ENCODE peak calls at places on chromosomes 12 and 14, in four cellular contexts. V is IMR-90, K is neuronal stem cell, M is mesenchymal stem cell. B is an unnamed sample.
A peak's percentile ranks its signal among the peaks of the same experiment; 100 is the strongest.

GRCh38 chr12:108117163-108117849 is 11.8 kb upstream of the WSCD2 start:
- DNase-seq in V (no peak), M (no peak), K (no peak), B (peak; percentile 75)

GRCh38 chr12:76643438-76643837 is 83.9 kb upstream of the OSBPL8 start:
- DNase-seq in K (no peak), M (peak; percentile 60), V (peak; percentile 80), B (no peak)

GRCh38 chr12:62671321-62671720 is 204.7 kb downstream of the MON2 start:
- DNase-seq in M (no peak), K (no peak), V (no peak), B (no peak)

GRCh38 chr14:97618917-97619690 is 821.9 kb downstream of the VRK1 start:
- DNase-seq in K (no peak), M (no peak), V (no peak), B (no peak)

GRCh38 chr14:50808053-50808452 is 22.9 kb downstream of the NIN start:
- DNase-seq in M (no peak), V (no peak), K (no peak), B (no peak)

GRCh38 chr12:91804533-91804932 is 341.1 kb downstream of the BTG1 start:
- DNase-seq in M (no peak), V (peak; percentile 18), K (no peak), B (peak; percentile 6)

GRCh38 chr14:51283402-51283825 is 43.4 kb downstream of the TMX1 start:
- DNase-seq in M (peak; percentile 91), K (peak; percentile 60), V (peak; percentile 93), B (peak; percentile 89)

GRCh38 chr12:119989619-119990381 is 764 bp downstream of the BICDL1 start:
- DNase-seq in V (peak; percentile 64), K (peak; percentile 84), M (peak; percentile 72), B (peak; percentile 83)

GRCh38 chr12:105334001-105334400 is 3.5 kb downstream of the C12orf75 start:
- DNase-seq in M (peak; percentile 86), V (peak; percentile 88), K (no peak), B (no peak)

GRCh38 chr12:108099778-108100177 is 29.3 kb upstream of the WSCD2 start:
- DNase-seq in K (no peak), M (no peak), V (no peak), B (no peak)

GRCh38 chr12:27814411-27814810 is 34.4 kb upstream of the MANSC4 start:
- DNase-seq in V (no peak), K (no peak), M (no peak), B (no peak)

GRCh38 chr14:104093366-104094055 is 8.0 kb downstream of the ASPG start:
- DNase-seq in M (no peak), V (no peak), K (no peak), B (no peak)

DNA sequence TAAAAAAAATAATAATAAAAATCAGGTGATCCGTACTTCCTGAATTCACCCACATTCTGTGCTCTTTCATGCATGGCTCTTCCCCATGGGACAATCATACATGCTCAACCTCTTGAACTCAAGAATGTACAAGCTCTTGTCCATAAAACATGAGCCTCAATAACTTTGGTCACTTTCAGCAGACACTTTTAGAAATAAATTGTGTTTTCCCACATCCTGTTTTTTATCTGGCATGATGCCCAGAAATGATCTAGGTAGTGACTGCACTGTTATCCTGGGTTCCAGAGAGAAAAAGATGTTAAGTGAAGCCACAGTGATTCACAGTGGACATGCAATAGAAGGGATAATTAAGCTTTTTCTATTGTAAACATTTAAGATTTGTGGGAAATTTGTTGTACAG is 537.6 kb upstream of the TMEM132C start:
- DNase-seq in V (no peak), K (no peak), M (no peak), B (no peak)
- H3K27ac ChIP-seq in V (no peak overlapping the region), K (no peak overlapping the region), M (no peak overlapping the region), B (no peak overlapping the region)

GRCh38 chr14:77097006-77097688 is 911 bp upstream of the CIPC start:
- DNase-seq in V (peak; percentile 28), M (no peak), K (no peak), B (peak; percentile 40)

GRCh38 chr14:77100961-77101360 is 2.9 kb downstream of the CIPC start:
- DNase-seq in V (peak; percentile 27), K (no peak), M (no peak), B (no peak)

GRCh38 chr14:77099425-77100167 is 1.5 kb downstream of the CIPC start:
- DNase-seq in V (peak; percentile 78), M (peak; percentile 47), K (no peak), B (peak; percentile 50)

GRCh38 chr14:77098470-77099353 is 654 bp downstream of the CIPC start:
- DNase-seq in V (no peak), M (no peak), K (no peak), B (no peak)

DNA sequence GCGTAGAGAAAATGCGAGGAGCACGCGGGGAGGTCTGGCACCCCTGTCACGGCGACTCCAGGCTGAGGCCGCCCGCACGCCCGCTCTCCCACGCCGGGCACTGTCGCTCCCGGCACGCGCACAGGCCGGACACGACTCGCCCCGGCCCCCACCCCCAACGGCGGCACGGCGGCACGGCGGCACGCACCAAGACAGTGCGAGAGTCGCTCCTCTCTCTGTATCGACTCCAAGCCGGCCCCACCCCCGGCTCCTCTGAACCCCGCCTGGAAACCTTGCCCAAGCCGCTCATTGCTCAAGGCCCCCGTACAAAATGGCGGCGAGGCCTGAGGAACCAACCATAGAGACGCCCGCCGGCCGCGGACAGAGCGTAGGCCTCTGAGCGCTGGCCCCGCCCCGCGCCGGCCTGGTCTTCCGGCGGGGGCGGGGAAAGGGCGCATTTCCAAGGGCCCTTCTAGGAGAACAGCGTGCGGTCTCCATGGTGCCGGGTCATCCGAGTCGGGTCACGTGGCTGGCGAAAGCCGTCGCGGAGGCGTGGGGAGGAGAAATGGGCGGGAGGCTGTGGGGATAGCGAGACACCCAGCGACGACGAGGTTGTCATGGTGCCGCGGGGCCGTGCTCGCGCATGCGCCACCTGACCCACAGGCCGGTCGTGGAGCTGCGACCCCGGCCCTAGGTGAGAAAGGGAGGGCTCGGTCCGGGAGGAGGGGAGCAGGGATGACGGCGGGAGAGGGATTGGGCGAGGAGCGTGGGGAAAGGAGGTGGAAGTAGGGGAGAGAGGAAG is at the start of gene CIPC:
- DNase-seq in M (peak; percentile 99), K (peak; percentile 100), V (peak; percentile 98), B (peak; percentile 100)
- H3K23ac ChIP-seq in M (no peak within 1 kb of the TSS), K (peak within 1 kb of the TSS; percentile 94), V (peak within 1 kb of the TSS; percentile 97), B (peak within 1 kb of the TSS; percentile 92)

GRCh38 chr14:75184039-75184438 is 7.6 kb upstream of the TMED10 start:
- DNase-seq in M (no peak), K (no peak), V (no peak), B (no peak)

GRCh38 chr14:75183225-75183624 is 6.8 kb upstream of the TMED10 start:
- DNase-seq in K (no peak), V (no peak), M (no peak), B (no peak)

GRCh38 chr14:75185251-75186040 is 9.0 kb upstream of the TMED10 start:
- DNase-seq in K (no peak), M (no peak), V (no peak), B (no peak)

GRCh38 chr14:75182820-75183219 is 6.4 kb upstream of the TMED10 start:
- DNase-seq in V (peak; percentile 71), M (peak; percentile 71), K (no peak), B (no peak)

DNA sequence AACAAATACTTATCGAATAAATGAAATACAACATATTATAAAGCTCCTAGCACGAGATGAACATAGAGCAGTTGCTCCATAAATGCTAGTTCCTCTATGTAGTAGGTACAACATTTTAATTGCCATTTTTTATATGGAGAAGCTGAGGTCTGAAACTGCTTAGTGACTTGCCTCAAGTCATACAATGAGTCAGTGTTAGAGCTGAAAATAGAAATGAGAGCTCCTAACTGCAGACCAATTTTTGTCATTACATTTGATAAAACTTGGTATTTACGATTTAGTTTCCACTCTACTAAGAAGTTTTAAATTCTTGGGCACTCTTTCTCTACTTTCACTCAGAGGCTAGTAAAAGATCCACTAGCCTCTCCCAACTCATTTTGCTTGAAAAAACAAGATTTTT is 8.0 kb upstream of the TMED10 start:
- DNase-seq in K (no peak), V (peak; percentile 57), M (peak; percentile 48), B (no peak)
- H3K4me3 ChIP-seq in K (no peak overlapping the region), V (no peak overlapping the region), M (no peak overlapping the region), B (no peak overlapping the region)

DNA sequence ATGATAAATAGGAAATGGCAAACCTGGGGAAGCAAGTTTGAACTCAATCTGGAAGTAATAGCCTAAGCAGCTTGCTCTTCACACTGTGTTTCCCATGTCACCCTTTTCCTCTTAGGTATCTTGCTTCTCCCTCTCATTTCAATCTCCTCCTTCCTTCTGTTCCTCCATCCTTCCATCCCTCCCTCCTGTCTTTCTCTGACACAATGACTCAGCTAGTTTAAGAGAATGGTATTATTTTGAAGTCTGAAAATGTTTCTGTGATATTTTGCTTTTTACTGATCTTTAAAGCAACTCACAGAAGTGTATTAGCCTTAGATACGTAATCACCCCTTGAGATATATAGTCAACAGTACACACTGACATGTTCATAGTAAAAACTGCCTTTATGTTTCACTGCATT is 55.9 kb upstream of the FGD4 start:
- DNase-seq in V (no peak), K (no peak), M (no peak), B (no peak)
- H3K27ac ChIP-seq in V (no peak overlapping the region), K (no peak overlapping the region), M (no peak overlapping the region), B (no peak overlapping the region)

GRCh38 chr12:54286042-54286931 is 5.8 kb downstream of the HNRNPA1 start:
- DNase-seq in M (no peak), V (no peak), K (no peak), B (no peak)
- H3K23ac ChIP-seq in M (no peak overlapping the region), V (peak overlapping the region; percentile 7), K (no peak overlapping the region), B (no peak overlapping the region)

DNA sequence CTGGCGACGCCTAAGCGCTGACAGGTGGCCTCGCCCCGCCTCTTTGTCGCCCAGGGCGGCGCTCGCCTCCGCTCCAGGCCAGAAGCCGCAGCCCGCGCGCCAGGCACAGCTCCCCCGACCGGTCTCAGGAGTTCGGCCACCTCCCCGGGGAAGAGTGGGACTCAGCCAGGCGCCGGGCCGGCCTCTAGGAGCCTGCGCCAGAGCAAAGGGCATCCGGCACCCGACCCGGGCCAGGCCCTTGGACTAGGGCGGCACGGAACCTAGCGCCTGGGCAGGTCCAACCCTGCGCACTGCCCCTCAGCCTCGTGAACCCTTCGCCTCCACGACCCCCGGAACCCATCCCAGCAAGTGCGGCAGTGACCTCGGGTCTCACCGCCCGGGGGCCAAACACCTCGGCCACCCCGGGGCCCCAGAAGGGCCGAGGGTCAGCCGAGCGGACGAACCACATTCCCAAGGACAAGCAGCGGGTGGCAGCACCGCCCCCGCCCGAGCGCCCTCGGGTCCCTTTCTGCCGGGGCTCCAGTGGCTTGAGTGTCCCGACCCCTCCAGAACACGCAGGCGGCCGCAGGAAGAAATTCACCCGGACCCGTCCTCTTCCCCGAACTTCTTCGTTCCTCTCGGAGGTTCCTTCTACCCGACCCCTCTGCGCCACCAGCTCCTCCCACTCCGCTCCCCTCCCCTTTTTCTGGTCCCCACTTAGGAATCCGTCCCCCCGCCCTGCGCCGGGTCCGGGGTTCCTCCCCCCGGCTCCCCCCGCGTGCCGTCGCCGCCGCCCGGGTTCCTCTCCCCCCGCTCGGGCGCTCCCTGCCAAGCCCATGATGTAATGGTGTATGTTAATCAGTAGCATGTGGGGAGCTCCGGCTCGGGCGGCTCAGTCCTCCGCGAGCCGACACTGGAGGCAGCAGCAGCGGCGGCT is 1.4 kb upstream of the SAMD4A start:
- DNase-seq in K (peak; percentile 80), V (peak; percentile 90), M (peak; percentile 93), B (peak; percentile 94)
- H3K4me3 ChIP-seq in K (peak overlapping the region; percentile 74), V (peak overlapping the region; percentile 94), M (peak overlapping the region; percentile 92), B (peak overlapping the region; percentile 39)

GRCh38 chr14:70392676-70393075 is 24.2 kb downstream of the SYNJ2BP start:
- DNase-seq in K (no peak), V (no peak), M (no peak), B (no peak)

GRCh38 chr14:70391493-70392391 is 25.1 kb downstream of the SYNJ2BP start:
- DNase-seq in K (no peak), M (no peak), V (no peak), B (no peak)

GRCh38 chr14:70398280-70398679 is 18.6 kb downstream of the SYNJ2BP start:
- DNase-seq in V (no peak), K (no peak), M (no peak), B (no peak)

GRCh38 chr14:70397746-70398145 is 19.1 kb downstream of the SYNJ2BP start:
- DNase-seq in K (no peak), V (no peak), M (no peak), B (no peak)

GRCh38 chr14:70394674-70395073 is 22.2 kb downstream of the SYNJ2BP start:
- DNase-seq in V (no peak), K (no peak), M (no peak), B (no peak)
- H3K27ac ChIP-seq in V (no peak overlapping the region), K (no peak overlapping the region), M (no peak overlapping the region), B (no peak overlapping the region)